ENCODE peak calls at places on chromosome X, in eight cellular contexts. V, X, E, W, U, J, O and Y are unnamed samples.

GRCh38 chrX:53262918-53263394 is 18.4 kb downstream of the IQSEC2 start:
- DNase-seq in V (no peak), X (peak), E (no peak), W (no peak), U (peak), J (no peak), O (no peak), Y (no peak)

GRCh38 chrX:10486373-10486772 is 134.0 kb downstream of the MID1 start:
- DNase-seq in V (no peak), X (no peak), E (no peak), W (no peak), U (no peak), J (no peak), O (no peak), Y (no peak)

GRCh38 chrX:40154229-40154852 is 56.6 kb upstream of the BCOR start:
- DNase-seq in V (peak), X (peak), E (peak), W (no peak), U (peak), J (no peak), O (no peak), Y (no peak)

GRCh38 chrX:19670854-19671620 is 155.7 kb upstream of the MAP3K15 start:
- DNase-seq in V (no peak), X (peak), E (no peak), W (no peak), U (peak), J (no peak), O (no peak), Y (no peak)

GRCh38 chrX:100217547-100217946 is 192.5 kb downstream of the PCDH19 start:
- DNase-seq in V (no peak), X (no peak), E (no peak), W (no peak), U (no peak), J (no peak), O (no peak), Y (no peak)

GRCh38 chrX:12977761-12978204 is 2.9 kb downstream of the TMSB4X start:
- DNase-seq in V (no peak), X (no peak), E (no peak), W (no peak), U (no peak), J (no peak), O (no peak), Y (no peak)

GRCh38 chrX:1434871-1435240 is 17.9 kb downstream of the ASMTL start:
- DNase-seq in V (no peak), X (no peak), E (no peak), W (no peak), U (no peak), J (no peak), O (no peak), Y (no peak)

GRCh38 chrX:69136546-69137331 is 28.5 kb downstream of the PJA1 start:
- DNase-seq in V (peak), X (no peak), E (peak), W (no peak), U (no peak), J (no peak), O (no peak), Y (no peak)

GRCh38 chrX:155577682-155578081 is 35.1 kb downstream of the TMLHE start:
- DNase-seq in V (no peak), X (no peak), E (no peak), W (no peak), U (no peak), J (no peak), O (no peak), Y (no peak)

GRCh38 chrX:136812286-136812685 is 31.6 kb upstream of the ARHGEF6 start:
- DNase-seq in V (no peak), X (no peak), E (no peak), W (no peak), U (no peak), J (no peak), O (no peak), Y (no peak)

GRCh38 chrX:23287191-23287764 is 47.4 kb upstream of the PTCHD1 start:
- DNase-seq in V (no peak), X (no peak), E (no peak), W (no peak), U (no peak), J (no peak), O (no peak), Y (no peak)

GRCh38 chrX:11049976-11050375 is 61.2 kb upstream of the HCCS start:
- DNase-seq in V (no peak), X (no peak), E (no peak), W (no peak), U (no peak), J (no peak), O (no peak), Y (no peak)

GRCh38 chrX:429266-429825 is 42.6 kb upstream of the PPP2R3B start:
- DNase-seq in V (no peak), X (no peak), E (peak), W (no peak), U (no peak), J (no peak), O (no peak), Y (no peak)

GRCh38 chrX:143621276-143621675 is 14.6 kb downstream of the SLITRK4 start:
- DNase-seq in V (no peak), X (no peak), E (no peak), W (no peak), U (no peak), J (no peak), O (no peak), Y (no peak)

GRCh38 chrX:40085086-40085551 is 12.6 kb downstream of the BCOR start:
- DNase-seq in V (no peak), X (no peak), E (no peak), W (no peak), U (no peak), J (no peak), O (no peak), Y (peak)